ENCODE peak calls at places on chromosome 6, in four cellular contexts. One of them, this sample, is unnamed.

GRCh38 chr6:137878810-137879285 is 11.8 kb downstream of the TNFAIP3 start:
- DNase-seq in esophagus squamous epithelium: no peak
- DNase-seq in Peyer's patch: no peak
- DNase-seq in tibial nerve: no peak
- DNase-seq in this sample: peak; percentile 64

GRCh38 chr6:74343804-74344203 is 647.8 kb downstream of the CD109 start:
- DNase-seq in esophagus squamous epithelium: no peak
- DNase-seq in Peyer's patch: no peak
- DNase-seq in tibial nerve: no peak
- DNase-seq in this sample: no peak

GRCh38 chr6:44051516-44051915 is 75.7 kb downstream of the MRPL14 start:
- DNase-seq in esophagus squamous epithelium: no peak
- DNase-seq in tibial nerve: no peak
- DNase-seq in Peyer's patch: no peak
- DNase-seq in this sample: peak; percentile 45

GRCh38 chr6:4466769-4467480 is 309.3 kb upstream of the CDYL start:
- DNase-seq in Peyer's patch: no peak
- DNase-seq in esophagus squamous epithelium: no peak
- DNase-seq in tibial nerve: no peak
- DNase-seq in this sample: no peak

GRCh38 chr6:89375427-89375868 is 22.9 kb upstream of the UBE2J1 start:
- DNase-seq in esophagus squamous epithelium: peak; percentile 19
- DNase-seq in tibial nerve: no peak
- DNase-seq in Peyer's patch: peak; percentile 91
- DNase-seq in this sample: peak; percentile 35

GRCh38 chr6:88477411-88477810 is 311.3 kb upstream of the CNR1 start:
- DNase-seq in Peyer's patch: no peak
- DNase-seq in esophagus squamous epithelium: no peak
- DNase-seq in tibial nerve: no peak
- DNase-seq in this sample: no peak

GRCh38 chr6:46011241-46012085 is 4.2 kb downstream of the CLIC5 start:
- DNase-seq in Peyer's patch: peak; percentile 87
- DNase-seq in esophagus squamous epithelium: no peak
- DNase-seq in tibial nerve: no peak
- DNase-seq in this sample: no peak

GRCh38 chr6:39281312-39281980 is 32.8 kb downstream of the KCNK17 start:
- DNase-seq in tibial nerve: no peak
- DNase-seq in esophagus squamous epithelium: no peak
- DNase-seq in Peyer's patch: peak; percentile 80
- DNase-seq in this sample: no peak

GRCh38 chr6:35092362-35093117 is 48.6 kb downstream of the TCP11 start:
- DNase-seq in Peyer's patch: peak; percentile 40
- DNase-seq in tibial nerve: no peak
- DNase-seq in esophagus squamous epithelium: no peak
- DNase-seq in this sample: no peak

GRCh38 chr6:144214029-144214428 is 63.7 kb downstream of the STX11 start:
- DNase-seq in esophagus squamous epithelium: no peak
- DNase-seq in Peyer's patch: no peak
- DNase-seq in tibial nerve: no peak
- DNase-seq in this sample: no peak

GRCh38 chr6:168860987-168861386 is 392.7 kb downstream of the THBS2 start:
- DNase-seq in Peyer's patch: no peak
- DNase-seq in tibial nerve: no peak
- DNase-seq in esophagus squamous epithelium: no peak
- DNase-seq in this sample: no peak

GRCh38 chr6:46655803-46656202 is 3.0 kb downstream of the SLC25A27 start:
- DNase-seq in esophagus squamous epithelium: no peak
- DNase-seq in tibial nerve: no peak
- DNase-seq in Peyer's patch: no peak
- DNase-seq in this sample: no peak

GRCh38 chr6:169556758-169557505 is 144.9 kb downstream of the WDR27 start:
- DNase-seq in esophagus squamous epithelium: no peak
- DNase-seq in tibial nerve: no peak
- DNase-seq in Peyer's patch: no peak
- DNase-seq in this sample: no peak

GRCh38 chr6:23533954-23534725 is 591.9 kb upstream of the NRSN1 start:
- DNase-seq in Peyer's patch: no peak
- DNase-seq in esophagus squamous epithelium: no peak
- DNase-seq in tibial nerve: no peak
- DNase-seq in this sample: no peak

GRCh38 chr6:99425647-99426453 is 742 bp upstream of the PNISR start:
- DNase-seq in tibial nerve: peak; percentile 66
- DNase-seq in Peyer's patch: peak; percentile 94
- DNase-seq in esophagus squamous epithelium: peak; percentile 30
- DNase-seq in this sample: peak; percentile 90
- TF ChIP-seq POLR2A in tibial nerve: no peak
- TF ChIP-seq POLR2A in Peyer's patch: no peak
- TF ChIP-seq POLR2A in esophagus squamous epithelium: no peak
- TF ChIP-seq POLR2A in this sample: no peak

GRCh38 chr6:24935753-24936152 is at the start of gene RIPOR2:
- DNase-seq in Peyer's patch: peak; percentile 87
- DNase-seq in tibial nerve: no peak
- DNase-seq in esophagus squamous epithelium: peak; percentile 14
- DNase-seq in this sample: peak; percentile 36
- TF ChIP-seq CTCF in Peyer's patch: peak; percentile 14
- TF ChIP-seq CTCF in tibial nerve: no peak
- TF ChIP-seq CTCF in esophagus squamous epithelium: no peak
- TF ChIP-seq CTCF in this sample: no peak

GRCh38 chr6:135043364-135043763 is 11.3 kb downstream of the HBS1L start:
- DNase-seq in tibial nerve: no peak
- DNase-seq in Peyer's patch: no peak
- DNase-seq in esophagus squamous epithelium: no peak
- DNase-seq in this sample: no peak

GRCh38 chr6:135033238-135033637 is 21.4 kb downstream of the HBS1L start:
- DNase-seq in tibial nerve: no peak
- DNase-seq in Peyer's patch: peak; percentile 60
- DNase-seq in esophagus squamous epithelium: no peak
- DNase-seq in this sample: no peak

GRCh38 chr6:135037541-135037940 is 17.1 kb downstream of the HBS1L start:
- DNase-seq in Peyer's patch: no peak
- DNase-seq in tibial nerve: no peak
- DNase-seq in esophagus squamous epithelium: no peak
- DNase-seq in this sample: no peak

GRCh38 chr6:135036731-135037420 is 17.7 kb downstream of the HBS1L start:
- DNase-seq in esophagus squamous epithelium: no peak
- DNase-seq in tibial nerve: no peak
- DNase-seq in Peyer's patch: no peak
- DNase-seq in this sample: no peak

DNA sequence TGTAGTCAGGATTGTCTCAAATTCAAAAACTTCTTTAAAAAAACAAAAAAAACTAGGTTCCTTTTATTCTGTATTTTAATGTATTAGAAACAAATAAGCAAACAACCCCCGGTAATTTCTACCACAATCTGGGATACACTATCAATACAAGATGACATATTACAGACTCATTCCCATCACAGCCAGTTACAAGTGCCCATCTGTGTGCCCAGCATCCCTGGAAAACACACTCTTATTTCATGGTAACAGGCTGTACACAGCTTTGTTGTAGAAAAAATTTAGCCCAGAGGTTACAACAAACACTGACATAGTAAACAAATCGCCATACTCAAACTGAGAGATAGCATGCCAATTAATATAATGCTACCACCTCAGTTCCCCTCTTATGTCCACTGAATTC is 16.3 kb downstream of the HBS1L start:
- DNase-seq in tibial nerve: no peak
- DNase-seq in esophagus squamous epithelium: no peak
- DNase-seq in Peyer's patch: no peak
- DNase-seq in this sample: no peak
- H3K4me1 ChIP-seq in tibial nerve: no peaks in the 10 kb centered on the region
- H3K4me1 ChIP-seq in esophagus squamous epithelium: no peaks in the 10 kb centered on the region
- H3K4me1 ChIP-seq in Peyer's patch: no peaks in the 10 kb centered on the region
- H3K4me1 ChIP-seq in this sample: peaks cover under 1% of the 10 kb centered on the region

GRCh38 chr6:70413829-70414494 is 654 bp downstream of the FAM135A start:
- DNase-seq in Peyer's patch: peak; percentile 55
- DNase-seq in tibial nerve: no peak
- DNase-seq in esophagus squamous epithelium: no peak
- DNase-seq in this sample: peak; percentile 32

GRCh38 chr6:70411948-70412796 is 1.1 kb upstream of the FAM135A start:
- DNase-seq in esophagus squamous epithelium: no peak
- DNase-seq in tibial nerve: no peak
- DNase-seq in Peyer's patch: no peak
- DNase-seq in this sample: no peak

GRCh38 chr6:70412797-70413113 is 553 bp upstream of the FAM135A start:
- DNase-seq in tibial nerve: no peak
- DNase-seq in Peyer's patch: no peak
- DNase-seq in esophagus squamous epithelium: no peak
- DNase-seq in this sample: no peak

GRCh38 chr6:70414813-70415212 is 1.5 kb downstream of the FAM135A start:
- DNase-seq in Peyer's patch: no peak
- DNase-seq in esophagus squamous epithelium: no peak
- DNase-seq in tibial nerve: no peak
- DNase-seq in this sample: no peak

DNA sequence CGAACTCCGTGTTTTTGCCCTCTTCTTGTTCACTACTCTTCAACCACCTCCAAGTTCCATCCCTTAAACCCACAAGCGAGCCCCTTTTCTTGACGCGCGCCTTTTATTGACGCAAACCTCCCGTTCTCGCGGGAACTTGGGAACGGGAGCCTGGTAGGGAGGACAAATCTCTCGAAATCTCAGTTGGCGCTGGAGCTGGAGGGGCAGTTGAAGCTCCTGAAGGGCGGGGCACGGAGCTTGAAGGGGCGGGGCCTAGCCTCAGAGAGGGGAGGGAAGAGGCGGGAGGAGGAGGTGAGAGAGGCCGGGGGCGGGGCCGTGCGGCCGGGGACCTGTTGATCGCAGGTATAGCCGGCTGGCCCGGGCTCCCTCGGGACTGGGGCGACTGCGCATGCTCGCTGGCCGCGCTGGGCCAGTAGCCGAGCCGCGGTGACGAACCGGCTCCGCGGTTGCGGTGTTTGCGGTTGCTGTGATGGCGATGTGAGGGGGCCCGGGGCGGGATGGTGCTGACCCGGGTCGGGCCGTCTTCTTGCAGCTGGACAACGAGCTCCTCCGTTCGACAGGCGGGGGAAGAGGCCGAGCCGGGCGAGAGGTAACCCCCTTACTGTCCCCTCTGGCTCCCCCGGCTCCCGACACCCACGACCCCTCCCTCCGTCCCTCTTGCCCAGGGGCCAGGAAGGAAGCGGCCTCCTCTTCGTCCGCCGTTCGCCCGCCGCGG is at the start of gene FAM135A:
- DNase-seq in Peyer's patch: peak; percentile 100
- DNase-seq in tibial nerve: peak; percentile 93
- DNase-seq in esophagus squamous epithelium: peak; percentile 84
- DNase-seq in this sample: peak; percentile 98
- TF ChIP-seq POLR2A in Peyer's patch: peak; percentile 57
- TF ChIP-seq POLR2A in tibial nerve: no peak
- TF ChIP-seq POLR2A in esophagus squamous epithelium: peak; percentile 31
- TF ChIP-seq POLR2A in this sample: peak; percentile 62

GRCh38 chr6:30238178-30238795 is 25.1 kb upstream of the TRIM26 start:
- DNase-seq in Peyer's patch: peak; percentile 62
- DNase-seq in tibial nerve: no peak
- DNase-seq in esophagus squamous epithelium: no peak
- DNase-seq in this sample: no peak
- TF ChIP-seq CTCF in Peyer's patch: no peak
- TF ChIP-seq CTCF in tibial nerve: no peak
- TF ChIP-seq CTCF in esophagus squamous epithelium: no peak
- TF ChIP-seq CTCF in this sample: peak; percentile 9

DNA sequence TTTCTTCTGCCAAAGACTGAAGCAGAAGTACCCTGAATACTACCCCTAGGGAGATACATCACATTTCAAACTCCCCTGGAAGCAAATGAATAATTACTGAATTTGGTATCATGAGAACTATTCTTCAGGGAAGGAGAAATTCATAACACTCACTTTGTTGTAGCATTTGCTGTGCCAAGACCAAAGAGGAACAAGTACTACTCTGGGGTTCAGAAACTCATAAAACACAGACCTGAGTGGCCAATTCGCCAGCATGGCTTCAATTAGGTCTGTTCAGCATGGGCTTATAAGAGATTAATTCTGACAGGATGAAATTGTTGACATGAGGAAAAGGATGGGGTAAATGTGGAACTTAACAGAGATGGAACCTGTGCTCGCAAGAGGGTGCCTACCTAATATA is 6.5 kb downstream of the ELOVL5 start:
- DNase-seq in esophagus squamous epithelium: no peak
- DNase-seq in Peyer's patch: no peak
- DNase-seq in tibial nerve: no peak
- DNase-seq in this sample: no peak
- H3K4me1 ChIP-seq in esophagus squamous epithelium: peaks cover 1% of the 10 kb centered on the region
- H3K4me1 ChIP-seq in Peyer's patch: peaks cover 12% of the 10 kb centered on the region
- H3K4me1 ChIP-seq in tibial nerve: no peaks in the 10 kb centered on the region
- H3K4me1 ChIP-seq in this sample: peaks cover 3% of the 10 kb centered on the region

DNA sequence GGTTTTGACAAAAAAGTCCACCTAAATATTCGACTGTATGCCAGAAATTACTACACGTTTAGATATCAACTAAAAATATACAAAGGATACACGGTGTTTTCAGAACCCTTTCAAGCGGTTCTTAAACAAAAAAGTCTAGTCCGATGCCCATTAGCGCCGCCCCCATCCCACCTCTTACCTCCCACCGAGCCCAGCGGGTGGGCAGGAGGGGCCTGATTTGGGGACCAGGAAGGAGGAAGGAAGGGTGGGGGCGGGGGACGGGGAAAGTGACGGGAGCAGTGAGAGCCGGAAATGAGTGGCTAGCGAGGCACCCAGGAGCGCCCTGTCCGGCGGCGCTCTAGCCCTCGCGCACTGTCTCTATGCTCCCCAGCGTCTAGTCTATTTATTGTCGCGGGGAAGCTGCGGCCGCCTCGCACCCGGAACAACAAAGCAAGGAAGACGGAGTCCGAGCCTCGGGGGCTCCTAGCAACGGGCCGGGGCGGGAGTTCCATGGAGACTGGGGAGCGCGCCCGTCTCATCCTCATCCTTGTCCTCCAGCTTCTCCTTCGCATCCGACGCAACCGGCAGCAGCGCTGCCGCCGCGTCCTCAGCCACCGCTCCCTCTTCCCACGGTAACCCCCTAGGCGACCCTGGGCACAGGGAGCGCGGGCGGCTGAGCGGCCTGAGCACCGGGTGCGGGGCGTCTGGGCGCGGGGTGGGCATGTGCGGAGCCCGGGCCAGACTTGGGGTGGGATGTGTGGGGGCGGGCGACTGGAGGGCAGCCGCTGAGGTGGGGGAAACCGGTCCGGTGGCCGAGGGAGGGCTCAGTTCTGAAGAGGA is at the start of gene TBPL1:
- DNase-seq in tibial nerve: peak; percentile 91
- DNase-seq in esophagus squamous epithelium: peak; percentile 87
- DNase-seq in Peyer's patch: peak; percentile 97
- DNase-seq in this sample: peak; percentile 96
- TF ChIP-seq POLR2A in tibial nerve: peak; percentile 55
- TF ChIP-seq POLR2A in esophagus squamous epithelium: no peak
- TF ChIP-seq POLR2A in Peyer's patch: peak; percentile 36
- TF ChIP-seq POLR2A in this sample: peak; percentile 57